ENCODE peak calls at places on chromosomes 12 and 14, in seven cellular contexts. S, Y, X, H, F, O and M are unnamed samples.

GRCh38 chr12:131415781-131416180 is 295.1 kb upstream of the SFSWAP start:
- DNase-seq in S (no peak), Y (peak; percentile 16), X (no peak), H (no peak), F (no peak), O (no peak), M (peak; percentile 32)

GRCh38 chr12:100798799-100799198 is 4.2 kb downstream of the ANO4 start:
- DNase-seq in S (no peak), Y (no peak), X (no peak), H (no peak), F (peak; percentile 88), O (peak; percentile 16), M (no peak)

GRCh38 chr12:113186033-113186365 is 478 bp downstream of the RITA1 start:
- DNase-seq in S (no peak), Y (peak; percentile 45), X (peak; percentile 31), H (no peak), F (peak; percentile 37), O (no peak), M (no peak)

GRCh38 chr12:95411466-95411865 is 62.5 kb upstream of the METAP2 start:
- DNase-seq in S (no peak), Y (no peak), X (peak; percentile 8), H (no peak), F (no peak), O (no peak), M (peak; percentile 90)

GRCh38 chr14:75523771-75524171 is 1.5 kb downstream of the BATF start:
- DNase-seq in S (peak; percentile 44), Y (no peak), X (no peak), H (no peak), F (no peak), O (no peak), M (no peak)

GRCh38 chr14:60212503-60213371 is 36.3 kb upstream of the PPM1A start:
- DNase-seq in S (no peak), Y (no peak), X (no peak), H (no peak), F (no peak), O (no peak), M (no peak)

GRCh38 chr12:56947633-56948535 is 9.5 kb downstream of the RDH16 start:
- DNase-seq in S (no peak), Y (no peak), X (peak; percentile 39), H (no peak), F (peak; percentile 2), O (no peak), M (no peak)

GRCh38 chr12:27785882-27786570 is 6.0 kb upstream of the MANSC4 start:
- DNase-seq in S (peak; percentile 89), Y (no peak), X (no peak), H (no peak), F (peak; percentile 78), O (peak; percentile 8), M (no peak)

GRCh38 chr12:50558970-50559369 is 54.2 kb downstream of the DIP2B start:
- DNase-seq in S (no peak), Y (no peak), X (no peak), H (no peak), F (no peak), O (no peak), M (no peak)

GRCh38 chr14:64234877-64235651 is 59.1 kb downstream of the ESR2 start:
- DNase-seq in S (peak; percentile 35), Y (no peak), X (no peak), H (no peak), F (peak; percentile 67), O (peak; percentile 67), M (no peak)

GRCh38 chr14:87705439-87705896 is 287.5 kb downstream of the GALC start:
- DNase-seq in S (no peak), Y (no peak), X (no peak), H (no peak), F (peak; percentile 55), O (no peak), M (no peak)

GRCh38 chr12:65998031-65998430 is 132.5 kb downstream of the LLPH start:
- DNase-seq in S (no peak), Y (no peak), X (no peak), H (no peak), F (no peak), O (no peak), M (no peak)

GRCh38 chr14:74979442-74980397 is 23.0 kb upstream of the EIF2B2 start:
- DNase-seq in S (peak; percentile 75), Y (peak; percentile 70), X (no peak), H (no peak), F (peak; percentile 21), O (no peak), M (no peak)

GRCh38 chr12:75953312-75953906 is 78.2 kb downstream of the PHLDA1 start:
- DNase-seq in S (peak; percentile 67), Y (no peak), X (no peak), H (no peak), F (peak; percentile 52), O (peak; percentile 34), M (no peak)

GRCh38 chr12:106918746-106919145 is 37.0 kb upstream of the TMEM263 start:
- DNase-seq in S (peak; percentile 22), Y (peak; percentile 86), X (peak; percentile 30), H (peak; percentile 31), F (no peak), O (peak; percentile 12), M (peak; percentile 58)

GRCh38 chr14:106378191-106378590 is 851.8 kb downstream of the TMEM121 start:
- DNase-seq in S (no peak), Y (no peak), X (no peak), H (peak; percentile 14), F (no peak), O (no peak), M (no peak)

GRCh38 chr12:68495666-68496065 is 115.0 kb upstream of the RAP1B start:
- DNase-seq in S (no peak), Y (no peak), X (no peak), H (no peak), F (peak; percentile 81), O (no peak), M (no peak)

GRCh38 chr14:56160058-56160457 is 41.8 kb downstream of the PELI2 start:
- DNase-seq in S (no peak), Y (no peak), X (no peak), H (no peak), F (no peak), O (no peak), M (no peak)

GRCh38 chr14:52069617-52070431 is 965 bp upstream of the NID2 start:
- DNase-seq in S (no peak), Y (peak; percentile 74), X (no peak), H (no peak), F (peak; percentile 72), O (no peak), M (peak; percentile 44)

GRCh38 chr12:1805441-1806081 is 14.8 kb upstream of the LRTM2 start:
- DNase-seq in S (no peak), Y (no peak), X (no peak), H (no peak), F (no peak), O (no peak), M (no peak)
- H3K4me3 ChIP-seq in S (no peak overlapping the region), Y (no peak overlapping the region), X (no peak overlapping the region), H (no peak overlapping the region), F (no peak overlapping the region), O (no peak overlapping the region), M (no peak overlapping the region)

GRCh38 chr14:71206766-71207371 is 299.6 kb downstream of the PCNX1 start:
- DNase-seq in S (peak; percentile 82), Y (no peak), X (no peak), H (no peak), F (peak; percentile 94), O (peak; percentile 56), M (no peak)

GRCh38 chr14:71212683-71213107 is 305.4 kb downstream of the PCNX1 start:
- DNase-seq in S (peak; percentile 60), Y (peak; percentile 30), X (no peak), H (no peak), F (no peak), O (no peak), M (no peak)

GRCh38 chr14:71208702-71209357 is 301.6 kb downstream of the PCNX1 start:
- DNase-seq in S (no peak), Y (no peak), X (no peak), H (no peak), F (no peak), O (no peak), M (no peak)

GRCh38 chr14:71212093-71212492 is 304.8 kb downstream of the PCNX1 start:
- DNase-seq in S (no peak), Y (no peak), X (no peak), H (no peak), F (no peak), O (no peak), M (no peak)

GRCh38 chr14:71209888-71210287 is 302.6 kb downstream of the PCNX1 start:
- DNase-seq in S (no peak), Y (no peak), X (no peak), H (no peak), F (no peak), O (no peak), M (no peak)
- H3K4me3 ChIP-seq in S (no peak overlapping the region), Y (no peak overlapping the region), X (no peak overlapping the region), H (no peak overlapping the region), F (no peak overlapping the region), O (no peak overlapping the region), M (no peak overlapping the region)

GRCh38 chr14:83707056-83707455 is 1822.9 kb upstream of the FLRT2 start:
- DNase-seq in S (peak; percentile 51), Y (no peak), X (no peak), H (no peak), F (no peak), O (no peak), M (no peak)

GRCh38 chr14:83709116-83709515 is 1820.8 kb upstream of the FLRT2 start:
- DNase-seq in S (peak; percentile 72), Y (no peak), X (no peak), H (no peak), F (no peak), O (no peak), M (no peak)

GRCh38 chr14:83713736-83714135 is 1816.2 kb upstream of the FLRT2 start:
- DNase-seq in S (no peak), Y (no peak), X (no peak), H (no peak), F (no peak), O (no peak), M (no peak)

GRCh38 chr14:83714141-83714540 is 1815.8 kb upstream of the FLRT2 start:
- DNase-seq in S (no peak), Y (no peak), X (no peak), H (no peak), F (no peak), O (no peak), M (no peak)

DNA sequence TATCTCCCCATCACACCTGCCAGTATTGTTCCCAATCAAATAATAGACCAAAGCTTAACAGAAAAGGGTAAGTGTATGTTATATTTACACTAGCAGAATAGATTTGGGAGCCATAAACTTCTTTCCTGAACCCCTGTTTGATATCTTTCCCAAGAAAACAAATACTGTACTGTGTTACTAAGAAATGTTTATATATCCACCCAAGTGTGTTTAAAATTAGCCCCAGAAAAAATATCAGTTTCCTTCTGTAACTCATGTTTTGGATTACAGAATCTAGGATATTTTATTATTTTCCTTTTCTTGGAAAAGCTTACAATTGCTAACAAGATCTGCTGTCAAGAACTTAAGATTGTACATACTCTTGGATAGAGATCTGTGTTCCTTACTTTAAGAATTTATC is 1817.2 kb upstream of the FLRT2 start:
- DNase-seq in S (no peak), Y (no peak), X (no peak), H (no peak), F (no peak), O (no peak), M (no peak)
- H3K4me3 ChIP-seq in S (no peak overlapping the region), Y (no peak overlapping the region), X (no peak overlapping the region), H (no peak overlapping the region), F (no peak overlapping the region), O (no peak overlapping the region), M (no peak overlapping the region)

DNA sequence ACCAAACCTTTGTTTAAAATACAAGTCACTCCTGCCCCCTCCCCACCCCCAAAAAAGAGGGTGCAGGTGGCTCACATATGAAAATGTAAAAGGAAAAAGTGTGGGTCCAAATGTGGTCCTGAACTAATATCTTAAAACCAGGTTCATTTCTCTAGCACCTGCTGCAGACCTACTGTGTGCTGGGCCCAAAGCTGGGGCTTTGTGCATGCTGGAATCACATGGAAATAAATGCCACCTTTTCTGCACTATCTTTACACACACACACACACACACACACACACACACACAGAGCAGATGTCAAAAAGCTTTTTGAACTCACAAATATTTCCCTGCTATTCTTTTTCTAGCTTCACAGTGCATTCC is 3.2 kb upstream of the BCL11B start:
- DNase-seq in S (no peak), Y (no peak), X (no peak), H (no peak), F (no peak), O (no peak), M (no peak)
- H3K4me3 ChIP-seq in S (no peak overlapping the region), Y (no peak overlapping the region), X (no peak overlapping the region), H (no peak overlapping the region), F (no peak overlapping the region), O (no peak overlapping the region), M (no peak overlapping the region)